ENCODE peak calls at places on chromosomes 1 and 21, in eight cellular contexts. A is heart left ventricle; T is psoas muscle; C is CD8-positive, alpha-beta T cell; X is ascending aorta; I is Panc1; K is small intestine; N is mammary epithelial cell. G is an unnamed sample. For H3K36me3, the result is how much of the 10 kb centered on the place peaks cover.

GRCh38 chr1:33143181-33143580 is 38.7 kb downstream of the TRIM62 start:
- DNase-seq in I (no peak), A (peak), C (no peak), N (no peak), K (no peak), T (no peak), X (no peak), G (no peak)

GRCh38 chr21:44253832-44254700 is 7.6 kb downstream of the DNMT3L start:
- DNase-seq in I (no peak), X (no peak), K (no peak), N (no peak), T (peak), A (no peak), C (no peak), G (peak)

GRCh38 chr1:172766462-172766861 is 107.6 kb downstream of the FASLG start:
- DNase-seq in T (no peak), K (no peak), X (no peak), C (no peak), I (no peak), N (no peak), A (no peak), G (no peak)

GRCh38 chr21:34498623-34499022 is 13.4 kb downstream of the KCNE1 start:
- DNase-seq in K (no peak), T (no peak), I (no peak), N (peak), C (no peak), A (no peak), X (no peak), G (no peak)

GRCh38 chr1:159936284-159936904 is 9.0 kb downstream of the IGSF9 start:
- DNase-seq in A (peak), N (peak), C (peak), K (peak), T (peak), I (peak), X (no peak), G (peak)

GRCh38 chr1:200739499-200740290 is 1.0 kb downstream of the CAMSAP2 start:
- DNase-seq in I (no peak), N (peak), X (no peak), K (no peak), A (peak), T (peak), C (no peak), G (peak)

GRCh38 chr1:62836856-62837540 is 53.1 kb downstream of the ATG4C start:
- DNase-seq in C (no peak), I (no peak), A (no peak), X (no peak), N (no peak), K (no peak), T (no peak), G (no peak)

GRCh38 chr1:54249798-54250497 is 50.0 kb downstream of the MRPL37 start:
- DNase-seq in T (peak), C (no peak), I (peak), N (no peak), A (no peak), X (no peak), K (peak), G (peak)

GRCh38 chr1:226738995-226739695 is at the start of gene ITPKB:
- DNase-seq in A (peak), N (peak), T (peak), X (no peak), I (no peak), C (peak), K (peak), G (no peak)

GRCh38 chr1:82464362-82464931 is 663.7 kb downstream of the ADGRL2 start:
- DNase-seq in T (no peak), X (no peak), C (no peak), K (peak), I (no peak), A (peak), N (no peak), G (no peak)

GRCh38 chr1:30225336-30225735 is 498.0 kb downstream of the MATN1 start:
- DNase-seq in T (no peak), A (no peak), N (no peak), X (no peak), K (no peak), C (no peak), I (no peak), G (no peak)

GRCh38 chr1:17533201-17533600 is 6.3 kb upstream of the ARHGEF10L start:
- DNase-seq in K (no peak), C (no peak), A (no peak), T (no peak), I (no peak), N (no peak), X (no peak), G (no peak)

GRCh38 chr1:223109581-223110026 is 33.4 kb downstream of the TLR5 start:
- DNase-seq in K (peak), T (no peak), C (no peak), X (no peak), I (no peak), N (peak), A (no peak), G (no peak)

GRCh38 chr1:43247256-43247921 is 22.4 kb upstream of the TMEM125 start:
- DNase-seq in K (no peak), N (no peak), X (no peak), A (no peak), C (no peak), I (no peak), T (no peak), G (no peak)

GRCh38 chr1:19010503-19010902 is 54.0 kb upstream of the IFFO2 start:
- DNase-seq in T (no peak), K (no peak), C (no peak), I (peak), A (no peak), X (no peak), N (no peak), G (no peak)

GRCh38 chr21:36718951-36719501 is 20.1 kb downstream of the SIM2 start:
- DNase-seq in X (no peak), C (no peak), A (no peak), T (no peak), N (peak), K (peak), I (no peak), G (peak)

GRCh38 chr1:44031051-44031899 is at the start of gene SLC6A9:
- DNase-seq in C (peak), N (peak), A (peak), K (peak), T (no peak), I (no peak), X (no peak), G (peak)

GRCh38 chr1:180691322-180691721 is 59.5 kb downstream of the XPR1 start:
- DNase-seq in K (no peak), T (no peak), C (no peak), A (no peak), N (no peak), X (no peak), I (no peak), G (no peak)

GRCh38 chr1:234260578-234260977 is 112.7 kb upstream of the COA6 start:
- DNase-seq in X (no peak), T (no peak), C (no peak), A (no peak), I (peak), K (no peak), N (peak), G (no peak)

GRCh38 chr1:94301186-94301585 is 63.8 kb upstream of the ARHGAP29 start:
- DNase-seq in C (no peak), T (no peak), X (no peak), A (no peak), N (no peak), K (no peak), I (no peak), G (no peak)

GRCh38 chr1:18351735-18352134 is 129.0 kb upstream of the KLHDC7A start:
- DNase-seq in T (no peak), C (no peak), A (no peak), X (no peak), I (no peak), K (no peak), N (no peak), G (peak)

GRCh38 chr21:35256468-35256988 is 207.4 kb upstream of the RUNX1 start:
- DNase-seq in X (peak), T (peak), A (peak), K (peak), N (peak), C (no peak), I (peak), G (peak)

GRCh38 chr1:1322952-1323351 is 1.5 kb downstream of the INTS11 start:
- DNase-seq in K (no peak), C (no peak), A (no peak), X (no peak), N (no peak), I (no peak), T (no peak), G (no peak)

GRCh38 chr1:50418600-50419109 is 4.6 kb downstream of the DMRTA2 start:
- DNase-seq in A (no peak), I (no peak), T (peak), X (no peak), N (no peak), C (no peak), K (no peak), G (peak)

GRCh38 chr1:169364948-169365347 is 2.6 kb downstream of the NME7 start:
- DNase-seq in X (no peak), T (no peak), K (no peak), C (no peak), I (no peak), N (peak), A (no peak), G (no peak)

GRCh38 chr1:21783679-21784603 is 992 bp upstream of the USP48 start:
- DNase-seq in T (no peak), X (no peak), C (no peak), K (no peak), I (peak), N (no peak), A (no peak), G (peak)

GRCh38 chr1:60612790-60613189 is 469.6 kb upstream of the NFIA start:
- DNase-seq in K (no peak), I (no peak), C (no peak), X (no peak), N (no peak), A (no peak), T (no peak), G (no peak)

GRCh38 chr1:40318970-40319621 is 2.0 kb upstream of the COL9A2 start:
- DNase-seq in A (no peak), X (no peak), K (no peak), I (no peak), T (no peak), C (no peak), N (peak), G (peak)

GRCh38 chr1:40315795-40316594 is 1.1 kb downstream of the COL9A2 start:
- DNase-seq in N (no peak), A (no peak), I (no peak), C (peak), K (peak), X (no peak), T (no peak), G (peak)

GRCh38 chr1:40316595-40317393 is at the start of gene COL9A2:
- DNase-seq in X (no peak), C (peak), A (no peak), T (no peak), K (peak), N (no peak), I (no peak), G (peak)

GRCh38 chr1:40318476-40318875 is 1.4 kb upstream of the COL9A2 start:
- DNase-seq in X (no peak), T (no peak), A (no peak), I (no peak), C (no peak), N (no peak), K (no peak), G (no peak)

DNA sequence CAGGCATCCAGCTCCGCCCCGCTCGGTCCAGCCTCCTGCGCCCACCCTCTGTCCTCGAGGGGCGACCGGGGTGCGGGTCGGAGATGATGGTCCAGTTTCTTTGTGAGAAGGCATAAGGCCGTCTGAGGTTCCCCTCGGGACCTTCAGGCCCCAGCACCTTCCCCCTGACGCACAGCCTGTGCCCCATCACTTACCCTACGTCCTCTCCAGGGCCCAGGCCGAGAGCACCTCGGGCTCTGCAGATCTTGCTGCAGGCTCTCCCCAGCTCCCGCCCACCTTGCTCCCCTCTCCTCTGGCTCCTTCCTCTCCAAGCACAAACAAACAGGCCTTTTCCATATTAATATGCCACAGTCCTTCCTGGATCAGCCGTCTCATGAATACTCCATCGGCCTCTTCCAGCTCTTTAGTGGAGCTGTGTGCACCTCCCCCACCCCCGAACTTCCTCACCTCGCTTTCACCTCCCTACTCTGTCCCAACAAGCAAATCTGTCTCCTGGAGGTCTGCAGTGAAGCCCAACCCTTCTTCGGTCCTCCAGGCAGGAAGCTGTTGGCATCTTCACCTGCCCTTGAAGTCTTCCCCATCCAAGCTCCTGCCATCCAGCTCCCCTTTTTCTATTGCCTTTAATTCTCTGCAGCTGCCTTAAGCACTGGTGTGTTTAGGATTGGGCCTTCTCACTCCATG is 448 bp upstream of the COL9A2 start:
- DNase-seq in A (no peak), C (no peak), K (no peak), I (no peak), N (no peak), X (no peak), T (no peak), G (peak)
- H3K4me3 ChIP-seq in A (peak), C (peak), K (peak), I (no peak), N (no peak), X (peak), T (peak), G (peak)

GRCh38 chr21:46388896-46389295 is 64.9 kb downstream of the PCNT start:
- DNase-seq in X (no peak), T (peak), A (no peak), K (no peak), C (no peak), I (no peak), N (no peak), G (no peak)
- H3K36me3 ChIP-seq in X (half or more), T (under half), A (under half), K (under half), C (under half), I (under half), N (under half), G (under half)

GRCh38 chr1:230979389-230979716 is 459 bp downstream of the ARV1 start:
- DNase-seq in T (no peak), N (no peak), K (no peak), C (no peak), X (no peak), I (no peak), A (no peak), G (no peak)

GRCh38 chr1:230977781-230978490 is 725 bp downstream of the TTC13 start:
- DNase-seq in N (peak), C (peak), T (peak), A (peak), X (no peak), I (no peak), K (peak), G (peak)

GRCh38 chr1:230978491-230979388 is at the start of the genes ARV1 and TTC13:
- DNase-seq in K (peak), A (peak), C (peak), X (peak), I (peak), T (peak), N (peak), G (peak)

GRCh38 chr1:230976360-230976759 is 2.3 kb downstream of the TTC13 start:
- DNase-seq in C (no peak), N (no peak), X (no peak), A (no peak), K (no peak), I (no peak), T (no peak), G (no peak)

DNA sequence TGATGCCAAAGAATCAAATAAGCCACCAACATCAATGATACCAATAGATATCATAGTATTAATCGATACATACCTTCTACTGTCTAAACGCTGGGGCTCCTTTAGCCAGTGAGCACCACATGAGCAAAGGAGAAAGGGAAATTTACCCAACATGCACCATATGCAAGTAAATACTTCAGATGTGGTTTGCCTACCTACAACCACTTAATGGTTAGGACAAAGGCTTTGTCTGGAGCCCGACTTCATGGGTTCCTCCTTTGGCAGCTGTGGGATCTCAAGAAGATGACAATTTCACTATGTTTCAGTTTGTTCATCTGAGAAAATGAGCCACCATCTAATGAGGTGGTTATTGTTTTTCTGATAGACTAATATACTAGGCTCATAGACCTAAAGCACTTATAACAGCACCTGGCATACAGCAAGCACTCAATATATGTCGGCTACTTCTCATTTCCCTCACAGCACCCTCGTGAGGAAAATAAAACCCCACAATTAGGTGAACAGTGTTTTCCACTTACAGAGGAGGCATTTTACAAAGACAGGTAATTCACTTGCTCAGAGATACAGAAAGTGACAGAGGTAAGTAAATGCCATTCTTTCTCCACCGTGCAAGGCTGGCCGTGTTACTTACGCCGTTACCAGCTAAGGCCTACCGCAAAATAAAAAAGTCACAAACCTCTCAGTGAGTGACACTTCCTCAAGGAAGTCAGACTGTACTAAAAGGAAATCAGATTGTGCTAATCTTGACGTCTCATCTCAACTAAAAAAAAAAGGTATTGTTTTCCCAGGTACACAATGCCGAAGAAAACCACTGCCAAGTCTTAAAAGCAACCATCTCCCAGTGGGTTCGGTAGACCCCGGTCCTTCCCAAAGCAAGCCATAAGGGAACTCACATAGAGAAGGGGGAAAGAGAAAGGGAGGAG is 1.6 kb downstream of the TTC13 start:
- DNase-seq in C (peak), N (no peak), T (no peak), A (peak), I (no peak), K (peak), X (no peak), G (peak)
- H3K4me3 ChIP-seq in C (peak), N (peak), T (peak), A (peak), I (peak), K (peak), X (peak), G (no peak)

DNA sequence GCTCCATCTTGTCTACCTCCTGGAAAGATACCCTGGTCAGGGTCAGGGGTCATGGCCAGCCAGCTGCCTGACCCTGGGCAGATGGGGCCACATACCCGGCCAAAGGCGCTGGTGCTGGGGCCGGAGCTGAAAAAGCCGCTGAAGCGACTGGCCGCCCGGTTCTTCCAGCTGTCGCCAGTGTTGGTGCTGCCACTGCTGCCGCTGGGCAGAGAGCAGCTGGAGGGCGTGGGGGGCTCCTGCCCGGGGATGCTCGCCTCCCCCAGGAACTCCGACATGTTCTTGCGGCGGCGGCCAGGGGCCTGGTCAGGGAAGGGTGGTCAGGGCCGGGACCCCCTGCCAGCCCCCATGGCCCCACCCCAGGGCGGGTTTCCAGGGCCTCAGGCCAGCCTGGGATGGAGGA is 7.2 kb upstream of the TNFRSF25 start:
- DNase-seq in C (no peak), K (no peak), X (no peak), N (no peak), A (no peak), T (no peak), I (no peak), G (no peak)
- H3K36me3 ChIP-seq in C (under half), K (under half), X (half or more), N (under half), A (under half), T (under half), I (under half), G (under half)

GRCh38 chr1:110873856-110874255 is 908 bp downstream of the CD53 start:
- DNase-seq in T (no peak), N (no peak), C (no peak), A (no peak), I (no peak), X (no peak), K (no peak), G (no peak)
- H3K4me3 ChIP-seq in T (peak), N (no peak), C (peak), A (peak), I (no peak), X (peak), K (peak), G (no peak)

DNA sequence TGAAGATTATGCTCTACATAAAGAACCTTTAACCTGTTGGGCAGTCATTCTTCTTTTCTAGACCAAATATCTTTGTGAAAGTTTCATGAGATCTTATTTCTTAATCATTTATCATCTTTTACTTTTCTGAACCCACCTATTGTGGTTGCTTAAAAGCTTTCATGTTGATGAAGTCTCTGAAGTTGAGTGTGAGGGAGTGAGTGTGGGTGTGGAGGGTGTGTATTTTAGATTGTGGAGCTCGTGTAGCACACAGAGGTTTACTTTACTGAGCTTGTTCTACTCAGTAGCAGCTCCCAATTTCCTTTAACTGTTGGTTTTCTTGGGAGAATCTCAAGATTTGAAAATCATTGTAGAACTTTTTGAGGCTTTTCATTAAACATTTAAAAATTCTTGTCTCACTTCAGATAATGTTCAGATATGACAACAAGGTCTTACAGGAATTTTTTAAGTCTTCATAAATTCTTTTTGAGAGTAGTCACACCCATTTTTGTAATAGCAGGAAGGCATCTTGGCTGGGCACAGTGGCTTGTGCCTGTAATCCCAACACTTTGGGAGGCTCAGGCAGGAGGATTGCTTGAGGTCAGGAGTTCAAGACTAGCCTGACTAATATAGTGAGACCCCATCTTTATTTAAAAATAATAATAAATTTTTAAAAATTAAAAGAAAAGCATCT is 17.0 kb downstream of the SRRM1 start:
- DNase-seq in C (no peak), X (no peak), I (no peak), T (no peak), K (no peak), N (no peak), A (no peak), G (no peak)
- H3K36me3 ChIP-seq in C (under half), X (half or more), I (half or more), T (under half), K (under half), N (half or more), A (under half), G (half or more)

DNA sequence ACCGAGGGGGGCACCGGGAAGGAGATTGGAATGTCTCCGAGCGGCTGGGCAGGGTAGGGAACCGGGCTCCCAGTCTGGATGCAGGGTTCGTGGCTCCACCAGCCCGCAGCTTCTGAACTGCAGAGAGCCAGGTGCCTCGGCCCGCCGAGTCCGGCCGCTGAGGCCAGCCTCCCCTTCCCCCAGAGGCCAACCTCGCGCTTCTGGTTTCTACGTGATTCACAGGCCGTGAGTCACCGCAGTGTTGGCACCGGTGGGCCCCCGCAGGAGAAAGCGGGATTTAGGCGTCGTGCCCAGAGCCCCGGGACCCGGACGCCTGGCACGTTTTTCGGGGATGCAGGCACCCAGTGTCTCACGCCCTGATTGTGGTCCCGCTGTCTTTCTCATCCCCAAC is 458 bp downstream of the CRABP2 start:
- DNase-seq in K (no peak), N (peak), A (no peak), X (peak), I (no peak), C (peak), T (peak), G (peak)
- H3K4me3 ChIP-seq in K (peak), N (peak), A (peak), X (peak), I (peak), C (peak), T (peak), G (peak)